ENCODE peak calls at places on chromosomes 6 and 20, in seven cellular contexts. K is IMR-90, E is mesenchymal stem cell, Z is H9, S is neuronal stem cell, L is mesendoderm, B is trophoblast cell. F is an unnamed sample.
A peak's percentile ranks its signal among the peaks of the same experiment; 100 is the strongest.

GRCh38 chr6:124008689-124009371 is 205.2 kb downstream of the NKAIN2 start:
- DNase-seq in L (no peak), S (no peak), E (no peak), B (no peak), K (no peak), Z (no peak), F (no peak)

GRCh38 chr6:37013516-37014491 is 8.3 kb downstream of the FGD2 start:
- DNase-seq in B (no peak), Z (no peak), S (no peak), L (no peak), E (no peak), K (no peak), F (no peak)

GRCh38 chr20:34544109-34544793 is 14.3 kb upstream of the MAP1LC3A start:
- DNase-seq in L (peak; percentile 53), S (no peak), K (no peak), E (no peak), Z (peak; percentile 52), B (no peak), F (peak; percentile 67)

GRCh38 chr6:75608955-75609533 is 7.4 kb downstream of the SENP6 start:
- DNase-seq in Z (no peak), K (no peak), B (no peak), L (no peak), S (no peak), E (no peak), F (no peak)

GRCh38 chr6:145310116-145310515 is 425.2 kb downstream of the EPM2A start:
- DNase-seq in Z (no peak), E (peak; percentile 5), L (no peak), S (no peak), B (peak; percentile 65), K (peak; percentile 79), F (no peak)

GRCh38 chr6:80623066-80623815 is 516.8 kb downstream of the BCKDHB start:
- DNase-seq in B (no peak), S (no peak), Z (no peak), K (no peak), E (no peak), L (no peak), F (no peak)

GRCh38 chr20:44768854-44769480 is 23.3 kb downstream of the KCNK15 start:
- DNase-seq in L (no peak), Z (no peak), S (no peak), K (no peak), B (no peak), E (no peak), F (no peak)

GRCh38 chr20:50013976-50014375 is 31.2 kb downstream of the SNAI1 start:
- DNase-seq in Z (no peak), E (no peak), K (no peak), B (no peak), S (no peak), L (no peak), F (no peak)

GRCh38 chr20:49641683-49642649 is 71.7 kb downstream of the B4GALT5 start:
- DNase-seq in B (no peak), Z (no peak), S (no peak), K (peak; percentile 39), L (no peak), E (peak; percentile 40), F (no peak)

GRCh38 chr20:50467618-50468373 is 42.4 kb upstream of the PTPN1 start:
- DNase-seq in K (peak; percentile 50), S (no peak), Z (peak; percentile 69), E (peak; percentile 47), B (peak; percentile 65), L (peak; percentile 76), F (no peak)

GRCh38 chr6:106102034-106102433 is 15.9 kb downstream of the PRDM1 start:
- DNase-seq in K (no peak), S (no peak), B (no peak), Z (no peak), L (no peak), E (no peak), F (no peak)

GRCh38 chr6:168161371-168161750 is 82.3 kb upstream of the FRMD1 start:
- DNase-seq in K (no peak), E (no peak), Z (peak; percentile 12), S (no peak), B (no peak), L (no peak), F (no peak)

GRCh38 chr20:48877299-48877698 is 44.2 kb upstream of the ARFGEF2 start:
- DNase-seq in K (no peak), Z (no peak), B (no peak), E (no peak), L (no peak), S (no peak), F (no peak)

GRCh38 chr6:119261944-119262284 is 87.6 kb downstream of the MAN1A1 start:
- DNase-seq in E (no peak), S (no peak), K (no peak), B (no peak), Z (no peak), L (no peak), F (no peak)

GRCh38 chr20:3922983-3923339 is 33.8 kb downstream of the PANK2 start:
- DNase-seq in E (no peak), Z (no peak), S (no peak), K (no peak), L (no peak), B (no peak), F (no peak)

GRCh38 chr6:116531675-116532570 is 13.6 kb downstream of the TRAPPC3L start:
- DNase-seq in E (peak; percentile 81), Z (peak; percentile 71), B (peak; percentile 76), K (peak; percentile 82), L (peak; percentile 88), S (peak; percentile 54), F (peak; percentile 79)

GRCh38 chr6:143164565-143165105 is 103.9 kb downstream of the AIG1 start:
- DNase-seq in K (no peak), E (no peak), S (no peak), Z (no peak), L (no peak), B (peak; percentile 61), F (no peak)

GRCh38 chr20:21453676-21454075 is 56.4 kb upstream of the NKX2-4 start:
- DNase-seq in Z (no peak), K (no peak), S (no peak), B (peak; percentile 4), E (no peak), L (no peak), F (no peak)

GRCh38 chr20:366042-366718 is 14.4 kb upstream of the TRIB3 start:
- DNase-seq in L (no peak), B (peak; percentile 92), K (no peak), Z (no peak), S (no peak), E (no peak), F (no peak)

GRCh38 chr6:151847064-151847463 is 39.6 kb downstream of the ESR1 start:
- DNase-seq in K (peak; percentile 4), B (peak; percentile 50), Z (peak; percentile 58), S (peak; percentile 43), L (peak; percentile 70), E (peak; percentile 13), F (peak; percentile 55)

GRCh38 chr20:13644010-13644409 is 5.3 kb upstream of the TASP1 start:
- DNase-seq in S (no peak), L (no peak), K (no peak), B (peak; percentile 31), E (peak; percentile 6), Z (no peak), F (no peak)

GRCh38 chr6:2021713-2022125 is 223.7 kb downstream of the GMDS start:
- DNase-seq in B (no peak), Z (no peak), L (no peak), K (peak; percentile 77), E (peak; percentile 7), S (peak; percentile 14), F (no peak)

GRCh38 chr6:111757342-111757741 is 115.9 kb downstream of the FYN start:
- DNase-seq in Z (no peak), S (no peak), B (no peak), L (no peak), K (peak; percentile 84), E (peak; percentile 34), F (no peak)

GRCh38 chr20:32116079-32116521 is 6.6 kb downstream of the TM9SF4 start:
- DNase-seq in B (no peak), S (no peak), E (no peak), L (no peak), Z (no peak), K (peak; percentile 22), F (no peak)
- H4K8ac ChIP-seq in B (no peak overlapping the region), S (no peak overlapping the region), E (no peak overlapping the region), L (no peak overlapping the region), Z (no peak overlapping the region), K (no peak overlapping the region), F (no peak overlapping the region)

GRCh38 chr6:34547921-34548644 is 8.0 kb downstream of the SPDEF start:
- DNase-seq in Z (no peak), E (no peak), K (no peak), L (no peak), B (no peak), S (no peak), F (no peak)
- H4K8ac ChIP-seq in Z (no peak overlapping the region), E (no peak overlapping the region), K (no peak overlapping the region), L (no peak overlapping the region), B (no peak overlapping the region), S (no peak overlapping the region), F (peak overlapping the region; percentile 1)

DNA sequence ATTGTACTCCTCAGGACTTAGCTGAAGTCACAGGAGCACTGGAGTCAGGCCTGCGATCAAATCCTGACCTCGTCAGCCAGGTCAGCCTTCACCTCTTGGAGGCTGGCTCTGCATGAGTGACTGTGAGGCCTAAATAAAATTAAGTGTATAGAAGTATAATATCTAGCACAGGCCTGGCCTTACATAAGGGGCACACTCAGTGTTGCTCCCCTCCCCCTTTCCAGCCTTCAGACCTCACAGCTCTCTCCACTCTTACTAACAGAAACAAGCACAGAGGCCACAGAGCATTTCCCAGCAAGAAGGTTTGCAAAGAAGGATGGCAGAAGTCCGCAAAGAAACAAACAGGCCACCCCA is 84.8 kb downstream of the TRERF1 start:
- DNase-seq in L (no peak), E (no peak), S (no peak), B (no peak), Z (no peak), K (no peak), F (no peak)
- H4K8ac ChIP-seq in L (no peak overlapping the region), E (no peak overlapping the region), S (no peak overlapping the region), B (no peak overlapping the region), Z (no peak overlapping the region), K (peak overlapping the region; percentile 75), F (no peak overlapping the region)

GRCh38 chr20:58497911-58498310 is 17.3 kb downstream of the APCDD1L start:
- DNase-seq in K (no peak), L (no peak), S (no peak), Z (no peak), E (no peak), B (no peak), F (no peak)

GRCh38 chr20:58497076-58497665 is 18.0 kb downstream of the APCDD1L start:
- DNase-seq in Z (peak; percentile 14), E (no peak), K (no peak), B (no peak), L (no peak), S (no peak), F (no peak)

GRCh38 chr20:58494923-58495622 is 20.1 kb downstream of the APCDD1L start:
- DNase-seq in Z (peak; percentile 14), B (no peak), S (no peak), E (no peak), K (no peak), L (no peak), F (no peak)

GRCh38 chr20:58495623-58496428 is 19.4 kb downstream of the APCDD1L start:
- DNase-seq in L (no peak), S (no peak), B (no peak), Z (peak; percentile 0), E (no peak), K (no peak), F (no peak)

DNA sequence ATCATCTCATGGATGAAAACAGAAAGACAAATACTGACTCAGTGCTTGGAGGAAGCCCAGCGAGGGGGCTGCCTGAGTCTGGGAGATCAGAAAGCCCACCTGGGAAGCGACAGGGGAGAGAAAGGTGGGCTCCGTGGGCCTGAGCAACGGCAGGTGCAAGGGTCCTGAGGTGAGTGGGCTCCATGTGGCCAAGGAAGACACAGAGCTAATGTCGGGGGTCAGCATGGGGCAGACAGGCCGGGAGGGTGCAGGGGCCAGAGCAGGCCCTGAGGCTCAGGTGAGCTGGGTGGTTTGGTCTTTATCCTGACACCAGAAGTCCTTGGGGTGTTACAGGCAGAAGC is 18.8 kb downstream of the APCDD1L start:
- DNase-seq in S (no peak), K (no peak), B (no peak), L (no peak), E (no peak), Z (peak; percentile 16), F (no peak)
- H4K8ac ChIP-seq in S (no peak overlapping the region), K (no peak overlapping the region), B (no peak overlapping the region), L (no peak overlapping the region), E (no peak overlapping the region), Z (no peak overlapping the region), F (no peak overlapping the region)